ENCODE peak calls at places on chromosomes 2 and 18, in ten cellular contexts. Y is upper lobe of right lung, F is fibroblast of lung, Q is heart right ventricle, D is psoas muscle, I is cardiac fibroblast, O is endodermal cell, C is astrocyte of the spinal cord, K is prostate gland, P is tibial artery. E is an unnamed sample.

GRCh38 chr2:216181351-216181750 is 72.2 kb downstream of the XRCC5 start:
- DNase-seq in Y (no peak), F (peak), Q (no peak), D (no peak), I (no peak), O (no peak), C (peak), K (no peak), P (no peak), E (no peak)

GRCh38 chr2:18119883-18120282 is 241.4 kb downstream of the KCNS3 start:
- DNase-seq in Y (no peak), F (peak), Q (no peak), D (peak), I (peak), O (no peak), C (peak), K (no peak), P (no peak), E (no peak)

GRCh38 chr18:35880788-35881455 is 91.6 kb upstream of the RMP24 start:
- DNase-seq in Y (no peak), F (no peak), Q (no peak), D (no peak), I (no peak), O (peak), C (no peak), K (no peak), P (no peak), E (no peak)

GRCh38 chr2:140154711-140155110 is 1374.5 kb upstream of the NXPH2 start:
- DNase-seq in Y (no peak), F (peak), Q (no peak), D (no peak), I (peak), O (no peak), C (peak), K (no peak), P (no peak), E (no peak)

GRCh38 chr18:54684786-54685185 is 93.7 kb downstream of the DYNAP start:
- DNase-seq in Y (no peak), F (peak), Q (no peak), D (no peak), I (peak), O (peak), C (peak), K (no peak), P (no peak), E (no peak)

GRCh38 chr18:23887035-23887434 is 127.5 kb upstream of the TTC39C start:
- DNase-seq in Y (no peak), F (no peak), Q (no peak), D (no peak), I (no peak), O (no peak), C (no peak), K (no peak), P (no peak), E (no peak)

GRCh38 chr2:74253937-74254336 is 55.5 kb downstream of the MTHFD2 start:
- DNase-seq in Y (no peak), F (peak), Q (no peak), D (no peak), I (peak), O (no peak), C (no peak), K (no peak), P (peak), E (no peak)

GRCh38 chr2:1405967-1406366 is 7.3 kb upstream of the TPO start:
- DNase-seq in Y (no peak), F (no peak), Q (no peak), D (no peak), I (no peak), O (no peak), C (no peak), K (no peak), P (no peak), E (no peak)

GRCh38 chr2:147149589-147150245 is 695.1 kb upstream of the ACVR2A start:
- DNase-seq in Y (no peak), F (peak), Q (no peak), D (no peak), I (peak), O (no peak), C (no peak), K (no peak), P (no peak), E (no peak)

GRCh38 chr2:38690499-38691420 is 24.8 kb downstream of the GALM start:
- DNase-seq in Y (no peak), F (peak), Q (no peak), D (no peak), I (peak), O (no peak), C (peak), K (peak), P (peak), E (peak)

GRCh38 chr2:25294573-25295462 is 46.9 kb downstream of the DNMT3A start:
- DNase-seq in Y (peak), F (peak), Q (peak), D (peak), I (peak), O (no peak), C (peak), K (peak), P (peak), E (no peak)

GRCh38 chr2:226334981-226335720 is 464.5 kb downstream of the IRS1 start:
- DNase-seq in Y (no peak), F (peak), Q (no peak), D (no peak), I (peak), O (no peak), C (peak), K (no peak), P (no peak), E (no peak)

GRCh38 chr2:240294514-240294913 is 140.9 kb upstream of the GPC1 start:
- DNase-seq in Y (no peak), F (no peak), Q (no peak), D (no peak), I (no peak), O (no peak), C (no peak), K (no peak), P (no peak), E (no peak)

DNA sequence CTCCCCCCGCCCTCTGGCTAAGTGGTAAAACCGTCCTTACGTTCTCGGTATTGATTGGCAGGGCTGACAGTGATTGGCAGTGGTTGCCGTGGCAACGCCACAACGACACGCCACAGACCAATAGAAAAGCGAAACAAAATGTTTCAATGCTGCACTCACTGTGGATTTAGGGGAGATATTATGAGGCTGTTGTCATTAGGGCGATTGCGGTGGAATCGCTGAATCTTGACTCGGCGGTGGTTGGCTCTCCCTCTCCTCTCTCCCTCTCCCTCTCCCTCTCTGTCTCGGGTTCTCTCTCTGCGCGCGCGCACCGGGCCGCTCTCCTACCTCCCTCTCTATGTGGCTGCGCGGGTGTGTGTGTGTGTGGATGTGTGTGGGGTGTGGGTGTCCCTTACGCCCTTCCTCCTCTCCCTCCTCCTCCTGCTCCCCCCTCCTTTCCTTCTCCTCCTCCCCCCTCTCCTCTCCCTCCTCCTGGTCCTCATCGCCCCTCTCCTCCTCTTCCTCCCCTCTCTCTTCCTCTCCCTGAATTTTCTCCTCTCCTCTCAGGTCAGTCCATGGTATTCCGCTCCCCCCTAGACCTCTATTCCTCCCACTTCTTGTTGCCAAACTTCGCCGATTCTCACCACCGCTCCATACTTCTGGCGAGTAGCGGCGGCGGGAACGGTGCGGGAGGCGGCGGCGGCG is at the start of gene SIX3:
- DNase-seq in Y (no peak), F (peak), Q (no peak), D (no peak), I (no peak), O (peak), C (no peak), K (no peak), P (no peak), E (no peak)
- H3K4me3 ChIP-seq in Y (peak), F (peak), Q (peak), D (peak), I (peak), O (peak), C (no peak), K (peak), P (peak), E (peak)

GRCh38 chr2:29841386-29842004 is 79.9 kb downstream of the ALK start:
- DNase-seq in Y (no peak), F (peak), Q (no peak), D (no peak), I (peak), O (peak), C (peak), K (peak), P (no peak), E (no peak)
- TF ChIP-seq CTCF in Y (peak), F (peak), Q (peak), D (peak), I (peak), O (peak), C (peak), K (peak), P (peak), E (peak)

DNA sequence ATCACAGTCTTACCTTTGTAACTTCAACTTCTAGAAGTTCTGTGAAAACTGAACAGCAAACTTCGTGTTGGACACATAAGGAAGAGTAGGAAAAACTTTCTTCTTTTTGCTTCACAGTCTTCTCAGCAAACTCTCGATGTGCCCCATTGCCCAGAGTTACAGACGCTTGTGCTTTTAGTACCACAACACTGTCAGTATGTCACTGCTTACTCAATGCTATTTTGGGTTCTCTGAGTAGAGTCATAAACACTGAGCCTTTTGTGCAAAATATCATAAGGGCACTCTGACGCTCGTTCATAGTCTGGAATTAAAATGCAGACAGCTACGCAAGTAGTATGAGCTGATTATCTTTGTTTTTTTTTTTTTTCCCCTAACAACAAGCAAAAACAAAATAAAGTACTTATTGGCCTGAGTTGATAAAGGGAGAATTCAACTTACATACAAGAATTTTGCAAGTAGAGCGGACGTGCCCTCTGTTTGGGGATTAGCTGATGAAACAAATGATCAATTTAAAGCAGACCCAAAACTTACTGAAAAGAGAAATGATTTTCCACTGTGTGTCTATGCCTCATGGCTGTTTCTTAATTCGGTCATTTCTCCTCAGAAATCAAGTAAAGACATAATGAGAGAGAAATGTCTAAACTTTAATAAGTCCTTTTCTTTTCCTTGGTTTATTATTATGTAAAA is at the start of gene CDH19:
- DNase-seq in Y (no peak), F (no peak), Q (no peak), D (no peak), I (peak), O (no peak), C (no peak), K (no peak), P (no peak), E (no peak)
- H3K4me3 ChIP-seq in Y (no peak), F (no peak), Q (peak), D (no peak), I (peak), O (no peak), C (no peak), K (no peak), P (no peak), E (no peak)

GRCh38 chr2:83567551-83567950 is 891.5 kb downstream of the SUCLG1 start:
- DNase-seq in Y (no peak), F (no peak), Q (no peak), D (no peak), I (no peak), O (no peak), C (no peak), K (no peak), P (no peak), E (no peak)
- TF ChIP-seq CTCF in Y (no peak), F (no peak), Q (no peak), D (no peak), I (no peak), O (no peak), C (no peak), K (no peak), P (no peak), E (no peak)